ENCODE peak calls at places on chromosomes 6 and 20, in six cellular contexts. J is GM23248, T is HepG2, E is astrocyte, M is SK-N-SH, I is fibroblast of lung. U is an unnamed sample.

GRCh38 chr6:8918196-8918595 is 482.9 kb upstream of the SLC35B3 start:
- DNase-seq in J (no peak), M (no peak), I (no peak), T (no peak), E (no peak), U (no peak)

GRCh38 chr6:29887330-29887818 is 55.0 kb upstream of the HLA-A start:
- DNase-seq in M (no peak), T (no peak), E (no peak), J (peak; percentile 64), I (peak; percentile 13), U (peak; percentile 55)

GRCh38 chr6:76347539-76347938 is 275.1 kb upstream of the IMPG1 start:
- DNase-seq in I (no peak), M (no peak), T (no peak), J (no peak), E (no peak), U (no peak)

GRCh38 chr20:5413394-5413793 is 96.6 kb upstream of the PROKR2 start:
- DNase-seq in E (no peak), T (no peak), M (no peak), J (no peak), I (no peak), U (no peak)

GRCh38 chr6:136866872-136867416 is 44.6 kb downstream of the PEX7 start:
- DNase-seq in M (peak; percentile 12), E (peak; percentile 59), I (peak; percentile 60), J (peak; percentile 29), T (no peak), U (no peak)

GRCh38 chr6:60991427-60992028 is 1294.5 kb downstream of the KHDRBS2 start:
- DNase-seq in E (no peak), T (no peak), I (no peak), M (no peak), J (no peak), U (no peak)

GRCh38 chr20:53274807-53275206 is 302.6 kb downstream of the TSHZ2 start:
- DNase-seq in T (no peak), M (no peak), I (no peak), E (no peak), J (no peak), U (no peak)

GRCh38 chr6:112004397-112005341 is 49.2 kb upstream of the CCN6 start:
- DNase-seq in E (no peak), I (no peak), T (no peak), J (no peak), M (no peak), U (no peak)

GRCh38 chr6:143196525-143197225 is 136.0 kb downstream of the AIG1 start:
- DNase-seq in T (no peak), I (peak; percentile 79), M (no peak), E (peak; percentile 80), J (peak; percentile 52), U (no peak)

GRCh38 chr6:107823047-107823557 is 1.0 kb downstream of the SCML4 start:
- DNase-seq in E (no peak), J (no peak), T (no peak), I (no peak), M (no peak), U (no peak)

GRCh38 chr6:148972481-148972880 is 225.7 kb downstream of the UST start:
- DNase-seq in E (peak; percentile 38), J (no peak), I (peak; percentile 55), T (peak; percentile 21), M (no peak), U (peak; percentile 64)

GRCh38 chr6:67045076-67045475 is 1338.0 kb upstream of the EYS start:
- DNase-seq in T (no peak), E (no peak), J (no peak), M (no peak), I (no peak), U (no peak)

GRCh38 chr6:147161253-147161973 is 42.8 kb upstream of the STXBP5 start:
- DNase-seq in I (no peak), J (no peak), E (no peak), M (no peak), T (no peak), U (no peak)

GRCh38 chr6:40695750-40696415 is 108.7 kb upstream of the LRFN2 start:
- DNase-seq in J (no peak), I (no peak), E (no peak), M (no peak), T (no peak), U (no peak)

GRCh38 chr6:3825331-3825831 is 23.8 kb upstream of the FAM50B start:
- DNase-seq in J (peak; percentile 81), T (peak; percentile 77), E (no peak), M (no peak), I (peak; percentile 68), U (peak; percentile 60)

GRCh38 chr6:139628220-139628619 is 253.8 kb upstream of the CITED2 start:
- DNase-seq in J (no peak), I (no peak), E (no peak), T (no peak), M (no peak), U (no peak)

GRCh38 chr6:22891930-22892329 is 322.6 kb downstream of the HDGFL1 start:
- DNase-seq in M (no peak), J (no peak), T (no peak), E (no peak), I (no peak), U (no peak)

GRCh38 chr6:7730411-7730810 is 4.5 kb downstream of the BMP6 start:
- DNase-seq in J (no peak), E (no peak), T (no peak), I (no peak), M (no peak), U (no peak)

GRCh38 chr6:33391278-33392167 is at the start of gene KIFC1:
- DNase-seq in T (peak; percentile 100), J (peak; percentile 100), M (peak; percentile 93), I (peak; percentile 100), E (peak; percentile 100), U (peak; percentile 100)

GRCh38 chr20:63014287-63014686 is 7.5 kb upstream of the BHLHE23 start:
- DNase-seq in T (no peak), J (no peak), M (no peak), E (no peak), I (no peak), U (no peak)

GRCh38 chr6:48567016-48567415 is 456.0 kb upstream of the PTCHD4 start:
- DNase-seq in I (peak; percentile 55), M (no peak), E (peak; percentile 53), J (no peak), T (no peak), U (peak; percentile 84)

GRCh38 chr20:58366016-58366415 is 23.0 kb upstream of the VAPB start:
- DNase-seq in I (no peak), E (no peak), T (no peak), J (no peak), M (no peak), U (no peak)

GRCh38 chr20:12063106-12063505 is 145.4 kb downstream of the BTBD3 start:
- DNase-seq in M (peak; percentile 12), J (no peak), I (no peak), T (no peak), E (no peak), U (no peak)

GRCh38 chr20:9531581-9531980 is 17.2 kb downstream of the LAMP5 start:
- DNase-seq in J (no peak), E (no peak), I (no peak), T (no peak), M (no peak), U (no peak)

GRCh38 chr20:18837710-18838109 is 24.1 kb downstream of the SCP2D1 start:
- DNase-seq in E (no peak), T (no peak), J (no peak), I (no peak), M (no peak), U (no peak)

GRCh38 chr6:55142610-55143009 is 31.7 kb upstream of the HCRTR2 start:
- DNase-seq in T (no peak), M (no peak), E (no peak), I (no peak), J (no peak), U (no peak)

GRCh38 chr6:133705071-133705470 is 183.8 kb upstream of the TCF21 start:
- DNase-seq in T (no peak), M (no peak), I (peak; percentile 67), J (peak; percentile 87), E (peak; percentile 59), U (peak; percentile 18)

GRCh38 chr6:33288942-33289783 is at the start of the genes PFDN6 and WDR46:
- DNase-seq in M (peak; percentile 88), T (peak; percentile 95), J (peak; percentile 95), E (peak; percentile 86), I (peak; percentile 90), U (peak; percentile 90)

GRCh38 chr6:105994522-105995402 is 91.4 kb upstream of the PRDM1 start:
- DNase-seq in J (peak; percentile 90), M (peak; percentile 48), E (peak; percentile 62), I (peak; percentile 73), T (no peak), U (peak; percentile 73)
- H3K79me2 ChIP-seq in J (no peaks in the 10 kb centered on the region), M (no peaks in the 10 kb centered on the region), E (no peaks in the 10 kb centered on the region), I (no peaks in the 10 kb centered on the region), T (no peaks in the 10 kb centered on the region), U (no peaks in the 10 kb centered on the region)

GRCh38 chr20:35742741-35743523 is 872 bp upstream of the RBM39 start:
- DNase-seq in E (no peak), T (peak; percentile 69), I (peak; percentile 30), M (peak; percentile 19), J (peak; percentile 34), U (no peak)
- H3K79me2 ChIP-seq in E (peaks cover 52% of the 10 kb centered on the region), T (peaks cover 52% of the 10 kb centered on the region), I (peaks cover 45% of the 10 kb centered on the region), M (peaks cover 52% of the 10 kb centered on the region), J (peaks cover 53% of the 10 kb centered on the region), U (peaks cover 46% of the 10 kb centered on the region)

DNA sequence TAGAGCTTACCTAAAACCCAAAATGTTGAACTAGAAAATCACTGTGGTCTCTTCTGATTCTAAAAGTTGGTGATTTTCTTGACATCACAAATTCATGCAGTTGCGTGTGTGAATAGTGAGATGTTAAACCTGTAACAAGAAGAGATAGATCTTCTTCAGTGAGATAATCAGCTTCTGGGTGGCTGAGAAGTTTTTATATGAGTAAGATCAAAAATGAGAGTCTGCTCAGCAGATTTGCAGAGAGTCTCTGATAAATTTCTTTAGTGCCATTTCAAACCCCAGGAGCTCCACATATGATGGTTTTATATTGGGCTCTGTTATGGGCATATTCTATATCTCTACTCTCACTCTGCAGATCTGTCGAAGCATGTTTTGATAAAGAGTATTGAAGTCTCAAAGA is 185.4 kb downstream of the ZFAND3 start:
- DNase-seq in I (no peak), T (no peak), J (no peak), E (no peak), M (no peak), U (no peak)
- H3K79me2 ChIP-seq in I (peaks cover 13% of the 10 kb centered on the region), T (peaks cover 6% of the 10 kb centered on the region), J (peaks cover 100% of the 10 kb centered on the region), E (peaks cover 82% of the 10 kb centered on the region), M (peaks cover 73% of the 10 kb centered on the region), U (peaks cover 71% of the 10 kb centered on the region)

DNA sequence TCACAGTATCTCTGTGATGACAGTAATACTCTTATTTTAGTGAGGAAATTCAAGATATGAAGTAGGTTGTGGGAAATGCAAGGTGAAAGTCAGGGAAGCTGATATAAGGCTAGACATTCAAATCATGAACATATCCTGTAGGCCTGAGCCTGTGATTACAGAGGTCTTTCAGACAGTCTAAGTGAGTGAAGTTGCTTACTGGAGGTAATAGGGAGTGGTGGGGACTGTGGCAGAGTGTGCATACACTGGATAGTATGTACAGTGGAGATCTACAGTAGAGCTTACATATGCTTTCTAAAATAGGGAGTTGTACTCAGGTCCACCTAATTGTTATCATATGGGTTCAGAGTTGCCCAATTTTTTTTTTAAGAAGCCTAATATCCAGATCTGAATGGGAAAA is 3.1 kb downstream of the DHX35 start:
- DNase-seq in E (no peak), T (no peak), J (no peak), M (no peak), I (no peak), U (no peak)
- H3K79me2 ChIP-seq in E (peaks cover 51% of the 10 kb centered on the region), T (peaks cover 51% of the 10 kb centered on the region), J (peaks cover 51% of the 10 kb centered on the region), M (peaks cover 65% of the 10 kb centered on the region), I (peaks cover 29% of the 10 kb centered on the region), U (peaks cover 70% of the 10 kb centered on the region)

GRCh38 chr6:36888654-36889481 is 3.1 kb downstream of the C6orf89 start:
- DNase-seq in J (no peak), E (no peak), I (no peak), T (no peak), M (no peak), U (no peak)
- H3K79me2 ChIP-seq in J (peaks cover 84% of the 10 kb centered on the region), E (peaks cover 50% of the 10 kb centered on the region), I (peaks cover 42% of the 10 kb centered on the region), T (peaks cover 10% of the 10 kb centered on the region), M (peaks cover 69% of the 10 kb centered on the region), U (peaks cover 28% of the 10 kb centered on the region)

GRCh38 chr6:165587206-165587605 is 75.8 kb downstream of the PDE10A start:
- DNase-seq in M (no peak), T (no peak), J (no peak), I (no peak), E (no peak), U (no peak)
- H3K79me2 ChIP-seq in M (no peaks in the 10 kb centered on the region), T (no peaks in the 10 kb centered on the region), J (no peaks in the 10 kb centered on the region), I (no peaks in the 10 kb centered on the region), E (peaks cover 5% of the 10 kb centered on the region), U (no peaks in the 10 kb centered on the region)

U was measured in mammary epithelial cell.